ENCODE peak calls at places on chromosomes 4 and X, in eight cellular contexts. Z, E, L, G, P, J, S and B are unnamed samples.

GRCh38 chr4:75672461-75673026 is 667 bp downstream of the G3BP2 start:
- DNase-seq in P (peak), S (peak), G (peak), E (peak), L (peak), Z (peak), J (peak), B (peak)

GRCh38 chr4:143270266-143270838 is 66.3 kb upstream of the GAB1 start:
- DNase-seq in G (no peak), P (no peak), S (no peak), E (no peak), Z (no peak), L (no peak), J (no peak), B (no peak)

GRCh38 chr4:152424980-152425379 is 110.9 kb downstream of the FBXW7 start:
- DNase-seq in P (no peak), S (no peak), G (no peak), J (no peak), Z (no peak), E (no peak), L (no peak), B (no peak)

GRCh38 chr4:140343303-140343702 is 30.1 kb upstream of the SCOC start:
- DNase-seq in Z (no peak), L (no peak), J (peak), S (no peak), P (peak), G (peak), E (no peak), B (peak)

GRCh38 chr4:5730993-5731975 is 20.3 kb downstream of the EVC start:
- DNase-seq in L (no peak), J (peak), Z (no peak), P (no peak), G (no peak), S (no peak), E (no peak), B (no peak)

GRCh38 chrX:154349359-154349935 is 25.0 kb downstream of the FLNA start:
- DNase-seq in G (no peak), J (peak), L (no peak), S (no peak), E (no peak), P (no peak), Z (no peak), B (peak)

GRCh38 chr4:173370130-173370476 is 651 bp upstream of the SAP30 start:
- DNase-seq in J (peak), G (no peak), E (peak), L (peak), P (no peak), Z (no peak), S (peak), B (peak)

GRCh38 chrX:4656419-4656818 is 943.0 kb upstream of the PRKX start:
- DNase-seq in L (no peak), S (no peak), Z (no peak), P (no peak), J (no peak), E (no peak), G (no peak), B (no peak)

GRCh38 chr4:174521800-174522182 is 497 bp downstream of the HPGD start:
- DNase-seq in J (peak), S (no peak), E (peak), P (no peak), G (no peak), Z (no peak), L (peak), B (no peak)

GRCh38 chr4:54274786-54275503 is 45.9 kb downstream of the PDGFRA start:
- DNase-seq in L (no peak), E (no peak), G (no peak), Z (no peak), J (no peak), S (no peak), P (no peak), B (no peak)

GRCh38 chr4:186193851-186194250 is 2.5 kb downstream of the CYP4V2 start:
- DNase-seq in E (no peak), J (no peak), L (no peak), G (no peak), S (no peak), P (no peak), Z (no peak), B (no peak)

GRCh38 chrX:2928583-2929434 is at the start of gene ARSD:
- DNase-seq in L (peak), S (peak), G (peak), Z (peak), J (peak), E (peak), P (peak), B (peak)

GRCh38 chrX:23503835-23504539 is 163.3 kb upstream of the PRDX4 start:
- DNase-seq in E (no peak), L (no peak), G (peak), Z (no peak), S (no peak), J (peak), P (peak), B (peak)